ENCODE peak calls at places on chromosome 18, in eight cellular contexts. One of them, this sample, is unnamed.

GRCh38 chr18:39604836-39605235 is 2039.2 kb upstream of the CELF4 start:
- DNase-seq in activated CD8-positive, alpha-beta T cell treated with anti-CD3 and anti-CD28 coated beads for 36 hours: no peak
- DNase-seq in foreskin keratinocyte: peak
- DNase-seq in fibroblast of lung: peak
- DNase-seq in B cell: no peak
- DNase-seq in brain microvascular endothelial cell: peak
- DNase-seq in astrocyte of the spinal cord: peak
- DNase-seq in DND-41: no peak
- DNase-seq in this sample: peak

GRCh38 chr18:21194871-21195771 is 46.9 kb upstream of the GREB1L start:
- DNase-seq in DND-41: no peak
- DNase-seq in foreskin keratinocyte: peak
- DNase-seq in B cell: peak
- DNase-seq in activated CD8-positive, alpha-beta T cell treated with anti-CD3 and anti-CD28 coated beads for 36 hours: no peak
- DNase-seq in brain microvascular endothelial cell: no peak
- DNase-seq in astrocyte of the spinal cord: peak
- DNase-seq in fibroblast of lung: peak
- DNase-seq in this sample: peak

GRCh38 chr18:34720220-34720619 is 10.1 kb downstream of the DTNA start:
- DNase-seq in brain microvascular endothelial cell: no peak
- DNase-seq in DND-41: no peak
- DNase-seq in fibroblast of lung: no peak
- DNase-seq in astrocyte of the spinal cord: no peak
- DNase-seq in B cell: no peak
- DNase-seq in foreskin keratinocyte: no peak
- DNase-seq in activated CD8-positive, alpha-beta T cell treated with anti-CD3 and anti-CD28 coated beads for 36 hours: no peak
- DNase-seq in this sample: no peak

GRCh38 chr18:75408554-75409506 is 18.7 kb downstream of the SMIM21 start:
- DNase-seq in astrocyte of the spinal cord: peak
- DNase-seq in brain microvascular endothelial cell: peak
- DNase-seq in B cell: no peak
- DNase-seq in foreskin keratinocyte: peak
- DNase-seq in DND-41: peak
- DNase-seq in fibroblast of lung: peak
- DNase-seq in activated CD8-positive, alpha-beta T cell treated with anti-CD3 and anti-CD28 coated beads for 36 hours: peak
- DNase-seq in this sample: peak

GRCh38 chr18:76602169-76602568 is 107.1 kb upstream of the ZNF516 start:
- DNase-seq in brain microvascular endothelial cell: no peak
- DNase-seq in astrocyte of the spinal cord: no peak
- DNase-seq in fibroblast of lung: no peak
- DNase-seq in activated CD8-positive, alpha-beta T cell treated with anti-CD3 and anti-CD28 coated beads for 36 hours: no peak
- DNase-seq in B cell: no peak
- DNase-seq in foreskin keratinocyte: no peak
- DNase-seq in DND-41: no peak
- DNase-seq in this sample: no peak

GRCh38 chr18:1173593-1173992 is 268.9 kb downstream of the ADCYAP1 start:
- DNase-seq in B cell: no peak
- DNase-seq in brain microvascular endothelial cell: no peak
- DNase-seq in foreskin keratinocyte: no peak
- DNase-seq in astrocyte of the spinal cord: no peak
- DNase-seq in activated CD8-positive, alpha-beta T cell treated with anti-CD3 and anti-CD28 coated beads for 36 hours: no peak
- DNase-seq in fibroblast of lung: no peak
- DNase-seq in DND-41: no peak
- DNase-seq in this sample: no peak

GRCh38 chr18:75208055-75208835 is 694 bp downstream of the PTGR3 start:
- DNase-seq in brain microvascular endothelial cell: peak
- DNase-seq in DND-41: peak
- DNase-seq in activated CD8-positive, alpha-beta T cell treated with anti-CD3 and anti-CD28 coated beads for 36 hours: peak
- DNase-seq in astrocyte of the spinal cord: peak
- DNase-seq in fibroblast of lung: peak
- DNase-seq in B cell: peak
- DNase-seq in foreskin keratinocyte: peak
- DNase-seq in this sample: no peak

GRCh38 chr18:35162995-35163394 is 77.8 kb upstream of the ZNF397 start:
- DNase-seq in B cell: no peak
- DNase-seq in fibroblast of lung: no peak
- DNase-seq in activated CD8-positive, alpha-beta T cell treated with anti-CD3 and anti-CD28 coated beads for 36 hours: no peak
- DNase-seq in foreskin keratinocyte: peak
- DNase-seq in DND-41: no peak
- DNase-seq in astrocyte of the spinal cord: no peak
- DNase-seq in brain microvascular endothelial cell: no peak
- DNase-seq in this sample: no peak

GRCh38 chr18:32048507-32049091 is 30.0 kb downstream of the RNF125 start:
- DNase-seq in DND-41: no peak
- DNase-seq in fibroblast of lung: no peak
- DNase-seq in astrocyte of the spinal cord: peak
- DNase-seq in activated CD8-positive, alpha-beta T cell treated with anti-CD3 and anti-CD28 coated beads for 36 hours: peak
- DNase-seq in B cell: peak
- DNase-seq in foreskin keratinocyte: no peak
- DNase-seq in brain microvascular endothelial cell: peak
- DNase-seq in this sample: no peak

GRCh38 chr18:36099311-36099710 is 29.8 kb downstream of the SLC39A6 start:
- DNase-seq in DND-41: no peak
- DNase-seq in fibroblast of lung: no peak
- DNase-seq in foreskin keratinocyte: no peak
- DNase-seq in brain microvascular endothelial cell: no peak
- DNase-seq in activated CD8-positive, alpha-beta T cell treated with anti-CD3 and anti-CD28 coated beads for 36 hours: no peak
- DNase-seq in astrocyte of the spinal cord: no peak
- DNase-seq in B cell: no peak
- DNase-seq in this sample: no peak

GRCh38 chr18:5287854-5288253 is 7.7 kb downstream of the ZBTB14 start:
- DNase-seq in foreskin keratinocyte: no peak
- DNase-seq in astrocyte of the spinal cord: no peak
- DNase-seq in activated CD8-positive, alpha-beta T cell treated with anti-CD3 and anti-CD28 coated beads for 36 hours: no peak
- DNase-seq in B cell: no peak
- DNase-seq in brain microvascular endothelial cell: no peak
- DNase-seq in DND-41: no peak
- DNase-seq in fibroblast of lung: no peak
- DNase-seq in this sample: no peak

GRCh38 chr18:22545091-22545795 is 127.5 kb upstream of the CTAGE1 start:
- DNase-seq in brain microvascular endothelial cell: no peak
- DNase-seq in foreskin keratinocyte: no peak
- DNase-seq in fibroblast of lung: no peak
- DNase-seq in DND-41: no peak
- DNase-seq in activated CD8-positive, alpha-beta T cell treated with anti-CD3 and anti-CD28 coated beads for 36 hours: no peak
- DNase-seq in B cell: no peak
- DNase-seq in astrocyte of the spinal cord: no peak
- DNase-seq in this sample: no peak

GRCh38 chr18:50460691-50461090 is 85.8 kb downstream of the SKA1 start:
- DNase-seq in B cell: no peak
- DNase-seq in DND-41: no peak
- DNase-seq in activated CD8-positive, alpha-beta T cell treated with anti-CD3 and anti-CD28 coated beads for 36 hours: no peak
- DNase-seq in astrocyte of the spinal cord: no peak
- DNase-seq in foreskin keratinocyte: no peak
- DNase-seq in brain microvascular endothelial cell: no peak
- DNase-seq in fibroblast of lung: no peak
- DNase-seq in this sample: no peak

GRCh38 chr18:43213816-43214215 is 63.5 kb downstream of the SYT4 start:
- DNase-seq in fibroblast of lung: no peak
- DNase-seq in foreskin keratinocyte: no peak
- DNase-seq in astrocyte of the spinal cord: no peak
- DNase-seq in DND-41: no peak
- DNase-seq in brain microvascular endothelial cell: no peak
- DNase-seq in activated CD8-positive, alpha-beta T cell treated with anti-CD3 and anti-CD28 coated beads for 36 hours: no peak
- DNase-seq in B cell: no peak
- DNase-seq in this sample: no peak

DNA sequence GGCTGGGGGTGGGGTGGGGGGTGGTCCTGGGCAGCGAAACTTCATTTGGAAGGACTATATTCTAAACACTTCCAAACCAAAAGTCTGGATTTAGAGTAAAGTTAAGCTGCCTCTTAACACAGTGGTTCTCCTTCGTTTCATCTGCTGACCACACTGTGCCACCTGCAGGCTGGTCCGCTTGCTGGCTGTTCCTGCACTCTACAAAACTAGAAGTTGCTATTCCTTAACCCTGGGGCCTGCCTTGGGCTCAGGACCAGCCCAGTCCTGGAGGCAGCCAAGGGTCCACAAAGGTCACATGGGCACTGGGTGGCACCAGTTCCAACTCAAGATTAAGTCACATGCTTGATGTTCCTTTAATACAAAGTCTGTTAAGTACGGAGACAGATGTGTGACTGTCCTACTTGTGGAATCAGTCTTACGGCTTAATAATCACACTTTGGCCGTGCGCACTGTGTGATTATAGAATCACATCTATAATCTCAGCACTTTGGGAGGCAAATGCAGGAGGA is 195.4 kb downstream of the FAM210A start:
- DNase-seq in fibroblast of lung: peak
- DNase-seq in foreskin keratinocyte: no peak
- DNase-seq in activated CD8-positive, alpha-beta T cell treated with anti-CD3 and anti-CD28 coated beads for 36 hours: peak
- DNase-seq in brain microvascular endothelial cell: peak
- DNase-seq in astrocyte of the spinal cord: peak
- DNase-seq in B cell: no peak
- DNase-seq in DND-41: peak
- DNase-seq in this sample: no peak
- TF ChIP-seq CTCF in fibroblast of lung: peak
- TF ChIP-seq CTCF in foreskin keratinocyte: peak
- TF ChIP-seq CTCF in activated CD8-positive, alpha-beta T cell treated with anti-CD3 and anti-CD28 coated beads for 36 hours: no peak
- TF ChIP-seq CTCF in brain microvascular endothelial cell: peak
- TF ChIP-seq CTCF in astrocyte of the spinal cord: peak
- TF ChIP-seq CTCF in B cell: no peak
- TF ChIP-seq CTCF in DND-41: peak
- TF ChIP-seq CTCF in this sample: peak

GRCh38 chr18:48683661-48684060 is 144.8 kb downstream of the CTIF start:
- DNase-seq in DND-41: no peak
- DNase-seq in fibroblast of lung: no peak
- DNase-seq in brain microvascular endothelial cell: no peak
- DNase-seq in B cell: no peak
- DNase-seq in activated CD8-positive, alpha-beta T cell treated with anti-CD3 and anti-CD28 coated beads for 36 hours: no peak
- DNase-seq in astrocyte of the spinal cord: no peak
- DNase-seq in foreskin keratinocyte: no peak
- DNase-seq in this sample: no peak
- TF ChIP-seq CTCF in DND-41: no peak
- TF ChIP-seq CTCF in fibroblast of lung: no peak
- TF ChIP-seq CTCF in brain microvascular endothelial cell: no peak
- TF ChIP-seq CTCF in B cell: no peak
- TF ChIP-seq CTCF in activated CD8-positive, alpha-beta T cell treated with anti-CD3 and anti-CD28 coated beads for 36 hours: no peak
- TF ChIP-seq CTCF in astrocyte of the spinal cord: no peak
- TF ChIP-seq CTCF in foreskin keratinocyte: no peak
- TF ChIP-seq CTCF in this sample: no peak

GRCh38 chr18:78982186-78982585 is 2.6 kb downstream of the SALL3 start:
- DNase-seq in foreskin keratinocyte: no peak
- DNase-seq in fibroblast of lung: peak
- DNase-seq in B cell: no peak
- DNase-seq in brain microvascular endothelial cell: no peak
- DNase-seq in DND-41: no peak
- DNase-seq in activated CD8-positive, alpha-beta T cell treated with anti-CD3 and anti-CD28 coated beads for 36 hours: no peak
- DNase-seq in astrocyte of the spinal cord: peak
- DNase-seq in this sample: no peak

GRCh38 chr18:78981652-78981955 is 2.0 kb downstream of the SALL3 start:
- DNase-seq in B cell: no peak
- DNase-seq in brain microvascular endothelial cell: no peak
- DNase-seq in fibroblast of lung: no peak
- DNase-seq in DND-41: no peak
- DNase-seq in activated CD8-positive, alpha-beta T cell treated with anti-CD3 and anti-CD28 coated beads for 36 hours: no peak
- DNase-seq in foreskin keratinocyte: no peak
- DNase-seq in astrocyte of the spinal cord: no peak
- DNase-seq in this sample: no peak

GRCh38 chr18:78986018-78986481 is 6.4 kb downstream of the SALL3 start:
- DNase-seq in fibroblast of lung: peak
- DNase-seq in DND-41: peak
- DNase-seq in B cell: no peak
- DNase-seq in activated CD8-positive, alpha-beta T cell treated with anti-CD3 and anti-CD28 coated beads for 36 hours: peak
- DNase-seq in astrocyte of the spinal cord: peak
- DNase-seq in foreskin keratinocyte: no peak
- DNase-seq in brain microvascular endothelial cell: no peak
- DNase-seq in this sample: no peak

GRCh38 chr18:78983530-78983929 is 3.9 kb downstream of the SALL3 start:
- DNase-seq in astrocyte of the spinal cord: peak
- DNase-seq in brain microvascular endothelial cell: no peak
- DNase-seq in B cell: no peak
- DNase-seq in DND-41: no peak
- DNase-seq in fibroblast of lung: peak
- DNase-seq in foreskin keratinocyte: no peak
- DNase-seq in activated CD8-positive, alpha-beta T cell treated with anti-CD3 and anti-CD28 coated beads for 36 hours: no peak
- DNase-seq in this sample: no peak

DNA sequence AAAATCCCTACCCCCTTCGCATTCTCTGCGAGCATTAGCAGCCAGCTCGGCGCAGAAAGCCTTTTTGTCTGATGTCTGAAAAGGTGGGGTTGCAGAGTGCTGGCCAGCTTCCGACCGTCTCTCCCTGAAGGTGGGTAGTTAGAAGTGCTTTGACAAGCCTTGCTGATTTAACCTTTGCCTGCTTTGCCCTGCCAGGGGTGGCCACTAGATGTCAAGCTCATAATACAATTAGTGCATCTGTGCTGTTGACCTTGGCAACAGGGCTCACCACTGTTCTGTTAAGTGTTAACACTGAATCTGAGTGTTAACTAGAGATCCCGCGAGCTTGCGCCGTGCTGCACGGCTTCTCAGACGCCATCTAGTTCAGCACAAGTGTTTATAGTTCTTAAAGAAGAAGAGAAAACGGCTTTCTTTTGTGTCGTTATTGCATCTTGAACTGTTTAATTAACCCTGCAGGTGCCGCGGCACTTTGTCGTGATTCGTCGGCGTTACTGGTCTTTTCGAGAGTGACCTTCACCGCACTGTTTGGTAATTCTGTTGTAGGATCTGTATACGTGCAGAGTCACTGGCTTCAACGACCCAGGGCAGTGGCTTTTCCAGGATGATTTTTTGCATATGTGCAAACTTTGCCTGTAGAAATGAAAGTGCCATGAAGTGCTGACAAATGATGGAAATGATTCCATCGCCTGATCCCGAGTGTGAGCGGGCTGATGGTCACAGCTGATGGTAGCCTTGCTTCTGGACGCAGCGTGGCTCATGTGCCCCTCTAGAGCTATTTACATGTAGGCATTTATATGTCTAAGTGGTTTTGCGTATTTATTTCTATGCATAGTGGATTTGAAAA is 5.5 kb downstream of the SALL3 start:
- DNase-seq in fibroblast of lung: peak
- DNase-seq in brain microvascular endothelial cell: no peak
- DNase-seq in B cell: no peak
- DNase-seq in astrocyte of the spinal cord: peak
- DNase-seq in DND-41: peak
- DNase-seq in foreskin keratinocyte: no peak
- DNase-seq in activated CD8-positive, alpha-beta T cell treated with anti-CD3 and anti-CD28 coated beads for 36 hours: peak
- DNase-seq in this sample: no peak
- TF ChIP-seq CTCF in fibroblast of lung: no peak
- TF ChIP-seq CTCF in brain microvascular endothelial cell: peak
- TF ChIP-seq CTCF in B cell: no peak
- TF ChIP-seq CTCF in astrocyte of the spinal cord: peak
- TF ChIP-seq CTCF in DND-41: peak
- TF ChIP-seq CTCF in foreskin keratinocyte: peak
- TF ChIP-seq CTCF in activated CD8-positive, alpha-beta T cell treated with anti-CD3 and anti-CD28 coated beads for 36 hours: no peak
- TF ChIP-seq CTCF in this sample: peak

DNA sequence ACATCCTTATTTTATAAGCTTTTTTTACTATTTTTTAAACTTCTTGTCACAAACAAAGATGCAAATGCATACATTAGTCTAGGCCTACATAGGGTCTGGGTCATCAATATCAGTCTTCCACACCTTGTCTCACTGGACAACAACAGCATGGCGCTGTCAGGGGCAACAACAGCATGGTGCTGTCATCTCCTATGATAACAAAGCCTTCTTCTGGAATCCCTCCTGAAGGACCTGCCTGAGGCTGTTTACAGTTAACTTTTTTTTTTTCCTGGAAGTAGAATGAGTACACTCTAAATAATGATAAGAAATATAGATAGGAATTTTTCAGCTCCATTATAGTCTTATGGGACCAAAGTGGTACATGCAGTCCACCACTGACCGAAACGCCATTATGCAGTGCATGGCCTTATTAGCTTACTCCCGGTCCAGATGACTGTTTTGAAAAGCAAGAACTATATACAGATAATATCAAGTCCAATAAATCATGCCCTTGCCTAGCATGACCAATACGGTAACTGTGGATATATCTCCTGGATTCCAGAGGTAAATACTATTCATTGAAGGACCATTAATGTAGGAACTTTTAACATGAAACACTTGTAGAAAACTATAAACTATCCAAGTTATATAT is 38.4 kb downstream of the TCF4 start:
- DNase-seq in astrocyte of the spinal cord: no peak
- DNase-seq in B cell: no peak
- DNase-seq in DND-41: no peak
- DNase-seq in activated CD8-positive, alpha-beta T cell treated with anti-CD3 and anti-CD28 coated beads for 36 hours: no peak
- DNase-seq in foreskin keratinocyte: no peak
- DNase-seq in fibroblast of lung: no peak
- DNase-seq in brain microvascular endothelial cell: no peak
- DNase-seq in this sample: peak
- TF ChIP-seq CTCF in astrocyte of the spinal cord: no peak
- TF ChIP-seq CTCF in B cell: no peak
- TF ChIP-seq CTCF in DND-41: no peak
- TF ChIP-seq CTCF in activated CD8-positive, alpha-beta T cell treated with anti-CD3 and anti-CD28 coated beads for 36 hours: no peak
- TF ChIP-seq CTCF in foreskin keratinocyte: no peak
- TF ChIP-seq CTCF in fibroblast of lung: no peak
- TF ChIP-seq CTCF in brain microvascular endothelial cell: no peak
- TF ChIP-seq CTCF in this sample: no peak